ENCODE peak calls at places on chromosomes 13 and 19, in five cellular contexts. D is CD4-positive, alpha-beta T cell; V is AG04449; W is neural crest cell; K is fibroblast of lung. Y is an unnamed sample.

GRCh38 chr13:24159362-24159761 is 1.2 kb upstream of the SPATA13 start:
- DNase-seq in D (no peak), V (no peak), W (no peak), K (no peak), Y (no peak)

GRCh38 chr19:24140099-24140498 is 53.1 kb downstream of the ZNF254 start:
- DNase-seq in D (no peak), V (no peak), W (no peak), K (peak), Y (no peak)

GRCh38 chr13:23642110-23642509 is 71.9 kb downstream of the TNFRSF19 start:
- DNase-seq in D (no peak), V (no peak), W (no peak), K (no peak), Y (no peak)

GRCh38 chr13:69857188-69857821 is 250.3 kb upstream of the ATXN8OS start:
- DNase-seq in D (no peak), V (no peak), W (no peak), K (peak), Y (peak)

GRCh38 chr13:60690607-60691006 is 293.6 kb downstream of the TDRD3 start:
- DNase-seq in D (no peak), V (no peak), W (no peak), K (no peak), Y (no peak)

GRCh38 chr19:19540707-19541515 is 2.8 kb downstream of the CILP2 start:
- DNase-seq in D (peak), V (no peak), W (no peak), K (peak), Y (peak)

GRCh38 chr19:14369399-14370168 is 11.7 kb upstream of the ADGRE5 start:
- DNase-seq in D (peak), V (no peak), W (no peak), K (peak), Y (peak)

GRCh38 chr13:48858122-48858521 is 117.6 kb upstream of the FNDC3A start:
- DNase-seq in D (no peak), V (no peak), W (no peak), K (no peak), Y (no peak)

GRCh38 chr13:96011291-96011875 is 41.8 kb downstream of the UGGT2 start:
- DNase-seq in D (no peak), V (no peak), W (no peak), K (peak), Y (no peak)

GRCh38 chr19:41083516-41083915 is 4.7 kb upstream of the CYP2A13 start:
- DNase-seq in D (no peak), V (no peak), W (no peak), K (no peak), Y (no peak)

DNA sequence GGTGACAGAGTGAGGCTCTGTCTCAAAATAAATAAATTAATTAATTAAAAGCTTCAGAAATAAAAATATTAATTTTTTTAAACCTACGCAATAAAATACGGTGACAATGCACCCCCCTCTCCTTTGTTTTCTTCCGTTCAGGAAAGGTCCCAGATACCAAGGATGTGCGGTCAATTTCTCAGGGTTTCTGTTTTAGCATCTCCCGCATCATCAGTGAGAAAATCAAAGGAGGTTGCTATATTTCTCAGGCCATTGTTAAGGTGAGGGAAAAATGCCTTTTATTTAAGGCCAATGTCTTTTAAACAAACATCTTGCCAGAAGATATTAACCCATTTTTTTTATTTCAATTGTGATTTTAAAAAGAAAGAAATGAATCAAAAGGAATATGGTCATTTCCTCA is 111.7 kb downstream of the INSR start:
- DNase-seq in D (no peak), V (no peak), W (no peak), K (no peak), Y (no peak)
- TF ChIP-seq CTCF in D (no peak), V (no peak), W (no peak), K (no peak), Y (no peak)

GRCh38 chr19:38929929-38930775 is at the start of gene SARS2:
- DNase-seq in D (peak), V (peak), W (peak), K (peak), Y (peak)

GRCh38 chr19:38928406-38929001 is 2.1 kb downstream of the SARS2 start:
- DNase-seq in D (no peak), V (no peak), W (no peak), K (no peak), Y (no peak)

GRCh38 chr19:38933544-38933943 is 2.8 kb downstream of the MRPS12 start:
- DNase-seq in D (no peak), V (no peak), W (no peak), K (no peak), Y (no peak)

GRCh38 chr19:38930776-38931761 is at the start of gene MRPS12:
- DNase-seq in D (peak), V (peak), W (peak), K (peak), Y (peak)

DNA sequence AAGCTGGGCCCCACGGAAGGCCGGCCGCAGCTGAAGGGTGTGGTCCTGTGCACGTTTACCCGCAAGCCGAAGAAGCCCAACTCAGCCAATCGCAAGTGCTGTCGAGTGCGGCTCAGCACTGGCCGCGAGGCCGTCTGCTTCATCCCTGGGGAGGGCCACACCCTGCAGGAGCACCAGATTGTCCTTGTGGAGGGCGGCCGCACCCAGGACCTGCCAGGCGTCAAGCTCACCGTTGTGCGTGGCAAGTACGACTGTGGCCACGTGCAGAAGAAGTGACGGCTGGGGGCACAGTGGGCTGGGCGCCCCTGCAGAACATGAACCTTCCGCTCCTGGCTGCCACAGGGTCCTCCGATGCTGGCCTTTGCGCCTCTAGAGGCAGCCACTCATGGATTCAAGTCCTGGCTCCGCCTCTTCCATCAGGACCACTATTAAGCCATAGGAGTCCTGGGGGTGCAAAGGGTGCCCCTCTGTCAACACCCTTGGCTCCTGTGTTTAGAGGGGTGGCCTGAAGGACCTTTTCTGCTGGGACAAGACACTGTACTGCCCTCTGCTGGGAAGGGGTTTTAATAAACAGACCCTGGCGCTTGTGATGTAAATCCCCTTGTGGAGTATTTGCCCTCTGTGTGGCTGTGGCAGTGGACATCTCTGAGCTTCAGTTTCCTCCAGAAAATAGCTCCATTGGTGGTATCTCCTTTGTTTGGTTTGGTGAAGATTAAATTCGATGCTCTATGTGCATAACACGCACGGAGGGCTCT is 1.9 kb downstream of the MRPS12 start:
- DNase-seq in D (peak), V (no peak), W (peak), K (peak), Y (peak)
- TF ChIP-seq CTCF in D (peak), V (peak), W (peak), K (peak), Y (peak)

GRCh38 chr19:51096473-51097165 is 11.6 kb downstream of the CTU1 start:
- DNase-seq in D (no peak), V (no peak), W (no peak), K (no peak), Y (peak)
- TF ChIP-seq CTCF in D (peak), V (no peak), W (peak), K (peak), Y (peak)

DNA sequence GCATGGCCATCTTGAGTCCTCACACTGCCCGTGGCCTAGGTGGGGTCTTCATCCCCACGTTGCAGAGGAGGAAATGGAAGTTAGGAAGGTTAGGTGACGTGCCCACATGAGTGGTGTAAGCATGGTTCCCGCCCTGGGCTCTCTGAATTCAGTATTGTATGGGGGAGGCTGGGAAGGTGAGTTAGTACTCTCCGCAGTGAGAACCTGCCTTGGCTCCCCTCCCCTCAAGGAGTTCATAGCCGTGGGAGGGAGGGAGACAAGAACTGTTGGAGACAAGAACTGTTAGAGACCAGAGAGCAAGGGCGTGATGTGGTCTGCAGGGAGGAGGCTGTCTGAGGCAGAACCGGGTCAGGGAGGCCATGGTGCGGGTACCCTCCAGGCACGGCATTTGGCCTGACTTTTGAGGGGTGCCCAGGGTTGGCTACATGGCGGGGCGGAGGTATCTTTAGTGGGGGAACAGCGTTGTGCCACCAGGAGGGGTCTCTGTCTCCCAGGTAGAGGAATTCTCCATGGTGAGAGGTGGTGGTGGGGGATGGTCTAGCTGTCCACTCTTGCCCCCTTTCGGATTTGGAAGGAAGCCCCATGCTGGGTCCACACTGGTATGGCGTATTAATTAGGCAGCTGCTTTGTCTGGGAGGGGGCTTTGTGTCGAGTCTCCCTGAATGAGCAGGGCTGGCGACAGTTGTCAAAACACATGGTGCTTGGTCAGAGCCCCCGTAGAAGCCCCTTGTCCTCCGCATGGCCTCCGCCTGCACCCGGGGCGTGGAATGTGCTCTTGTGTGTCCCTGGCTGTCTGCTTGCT is 45.8 kb downstream of the CAPN12 start:
- DNase-seq in D (no peak), V (no peak), W (no peak), K (no peak), Y (no peak)
- TF ChIP-seq CTCF in D (no peak), V (no peak), W (no peak), K (no peak), Y (no peak)

DNA sequence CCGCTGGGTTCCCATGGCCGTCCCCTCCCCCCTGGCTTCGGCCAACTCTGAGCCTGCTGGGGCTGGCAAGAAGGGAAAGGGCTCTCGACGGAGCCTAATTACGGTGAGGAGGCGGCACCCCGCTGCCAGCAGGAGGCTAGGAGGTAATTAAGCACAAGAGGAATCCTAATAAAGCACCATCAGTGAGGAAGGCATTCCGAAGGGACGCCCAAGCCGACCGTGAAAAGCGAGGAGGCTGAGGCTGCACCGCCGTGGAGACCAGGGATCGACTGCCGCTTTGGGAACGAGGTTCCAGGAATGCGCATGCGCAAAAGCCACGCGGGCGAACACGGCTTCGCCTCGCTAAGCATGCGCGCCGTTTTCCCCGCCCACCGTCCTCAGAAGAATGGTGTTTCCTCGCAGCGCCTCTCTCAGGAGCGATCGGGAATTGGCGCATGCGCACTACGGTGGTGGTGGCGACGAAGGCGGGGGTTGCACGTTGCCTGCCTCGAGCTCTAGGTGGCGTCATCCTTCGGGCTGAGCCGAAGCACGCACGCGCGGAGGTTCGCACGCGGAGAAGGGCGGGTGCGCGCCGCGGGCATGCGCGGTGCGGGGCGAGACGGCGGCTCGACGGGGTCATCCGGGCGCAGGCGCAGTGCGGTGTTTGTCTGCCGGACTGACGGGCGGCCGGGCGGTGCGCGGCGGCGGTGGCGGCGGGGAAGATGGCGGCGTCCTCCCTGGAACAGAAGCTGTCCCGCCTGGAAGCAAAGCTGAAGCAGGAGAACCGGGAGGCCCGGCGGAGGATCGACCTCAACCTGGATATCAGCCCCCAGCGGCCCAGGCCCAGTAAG is at the start of gene MAP2K7:
- DNase-seq in D (peak), V (peak), W (peak), K (peak), Y (peak)
- TF ChIP-seq CTCF in D (peak), V (peak), W (peak), K (peak), Y (peak)

GRCh38 chr19:58544591-58545285 is 874 bp downstream of the TRIM28 start:
- DNase-seq in D (peak), V (no peak), W (peak), K (peak), Y (peak)
- TF ChIP-seq CTCF in D (no peak), V (no peak), W (no peak), K (no peak), Y (no peak)

GRCh38 chr19:3604227-3604986 is 2.3 kb downstream of the TBXA2R start:
- DNase-seq in D (no peak), V (no peak), W (no peak), K (no peak), Y (no peak)

GRCh38 chr19:3595521-3596061 is 10.3 kb downstream of the GIPC3 start:
- DNase-seq in D (no peak), V (no peak), W (no peak), K (no peak), Y (no peak)

GRCh38 chr19:3603121-3603841 is 3.4 kb downstream of the TBXA2R start:
- DNase-seq in D (no peak), V (no peak), W (no peak), K (no peak), Y (no peak)

GRCh38 chr19:3601021-3601420 is 5.7 kb downstream of the TBXA2R start:
- DNase-seq in D (no peak), V (no peak), W (no peak), K (no peak), Y (no peak)

GRCh38 chr19:3599776-3600183 is 6.9 kb downstream of the TBXA2R start:
- DNase-seq in D (no peak), V (no peak), W (no peak), K (no peak), Y (no peak)
- TF ChIP-seq CTCF in D (no peak), V (peak), W (no peak), K (no peak), Y (peak)

DNA sequence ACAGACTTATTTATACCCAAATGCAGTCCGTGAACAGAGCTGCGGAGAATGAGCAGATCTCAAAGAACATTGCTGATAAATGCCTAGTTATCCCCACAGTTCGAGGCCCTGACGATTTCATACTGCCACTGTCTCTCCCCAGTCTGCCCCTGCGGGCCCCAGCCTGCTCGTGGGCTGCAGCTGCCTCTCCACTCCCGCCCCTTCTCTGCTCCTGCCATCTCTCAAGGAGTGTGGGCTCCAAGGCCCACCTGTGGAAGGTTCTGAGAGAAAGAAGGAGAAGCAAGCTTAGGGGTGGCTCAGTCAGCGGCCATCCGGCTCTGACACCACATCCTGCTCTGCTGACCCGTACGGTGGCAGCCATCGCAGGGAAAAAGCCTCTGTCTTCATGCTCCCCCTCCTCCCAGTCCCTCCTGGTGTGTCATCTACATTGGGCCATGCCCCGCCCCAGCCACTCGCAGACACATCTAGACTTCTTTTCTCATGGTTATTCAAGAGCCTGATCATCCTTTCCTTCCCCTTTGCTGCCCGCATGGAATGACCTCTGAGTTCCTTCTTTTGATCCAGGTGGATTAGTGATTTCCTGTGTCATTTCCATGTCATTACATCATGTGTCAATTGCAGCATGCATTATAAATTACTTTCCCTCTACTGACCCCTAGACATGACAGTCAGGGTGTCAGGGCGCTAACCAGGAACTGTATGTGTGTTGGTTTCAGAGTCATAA is 51.9 kb downstream of the EPS15L1 start:
- DNase-seq in D (no peak), V (no peak), W (no peak), K (no peak), Y (no peak)
- TF ChIP-seq CTCF in D (no peak), V (no peak), W (no peak), K (no peak), Y (no peak)